ENCODE peak calls at places on chromosomes 4 and X, in nine cellular contexts. One of them, this sample, is unnamed.

GRCh38 chr4:141244419-141244818 is 23.7 kb downstream of the ZNF330 start:
- DNase-seq in heart right ventricle: no peak
- DNase-seq in uterus: no peak
- DNase-seq in IMR-90: no peak
- DNase-seq in AG09309: no peak
- DNase-seq in upper lobe of left lung: no peak
- DNase-seq in heart left ventricle: no peak
- DNase-seq in epithelial cell of esophagus: no peak
- DNase-seq in left lung: no peak
- DNase-seq in this sample: no peak

GRCh38 chr4:182219400-182219799 is 23.8 kb upstream of the TENM3 start:
- DNase-seq in heart right ventricle: no peak
- DNase-seq in uterus: no peak
- DNase-seq in IMR-90: peak
- DNase-seq in AG09309: no peak
- DNase-seq in upper lobe of left lung: no peak
- DNase-seq in heart left ventricle: no peak
- DNase-seq in epithelial cell of esophagus: peak
- DNase-seq in left lung: no peak
- DNase-seq in this sample: no peak

GRCh38 chrX:43121637-43122036 is 343.7 kb upstream of the PPP1R2C start:
- DNase-seq in heart right ventricle: no peak
- DNase-seq in uterus: no peak
- DNase-seq in IMR-90: no peak
- DNase-seq in AG09309: no peak
- DNase-seq in upper lobe of left lung: no peak
- DNase-seq in heart left ventricle: no peak
- DNase-seq in epithelial cell of esophagus: peak
- DNase-seq in left lung: no peak
- DNase-seq in this sample: no peak

GRCh38 chr4:82457266-82457665 is 26.9 kb downstream of the ENOPH1 start:
- DNase-seq in heart right ventricle: no peak
- DNase-seq in uterus: no peak
- DNase-seq in IMR-90: no peak
- DNase-seq in AG09309: no peak
- DNase-seq in upper lobe of left lung: no peak
- DNase-seq in heart left ventricle: no peak
- DNase-seq in epithelial cell of esophagus: no peak
- DNase-seq in left lung: no peak
- DNase-seq in this sample: no peak

GRCh38 chrX:151153086-151153485 is 23.3 kb upstream of the GPR50 start:
- DNase-seq in heart right ventricle: no peak
- DNase-seq in uterus: no peak
- DNase-seq in IMR-90: peak
- DNase-seq in AG09309: peak
- DNase-seq in upper lobe of left lung: no peak
- DNase-seq in heart left ventricle: no peak
- DNase-seq in epithelial cell of esophagus: peak
- DNase-seq in left lung: no peak
- DNase-seq in this sample: no peak

GRCh38 chrX:39969099-39969825 is 128.5 kb downstream of the BCOR start:
- DNase-seq in heart right ventricle: peak
- DNase-seq in uterus: no peak
- DNase-seq in IMR-90: no peak
- DNase-seq in AG09309: no peak
- DNase-seq in upper lobe of left lung: peak
- DNase-seq in heart left ventricle: no peak
- DNase-seq in epithelial cell of esophagus: no peak
- DNase-seq in left lung: no peak
- DNase-seq in this sample: no peak

GRCh38 chr4:76194325-76194724 is 19.3 kb downstream of the SCARB2 start:
- DNase-seq in heart right ventricle: no peak
- DNase-seq in uterus: no peak
- DNase-seq in IMR-90: peak
- DNase-seq in AG09309: peak
- DNase-seq in upper lobe of left lung: peak
- DNase-seq in heart left ventricle: no peak
- DNase-seq in epithelial cell of esophagus: peak
- DNase-seq in left lung: peak
- DNase-seq in this sample: no peak

GRCh38 chr4:188613976-188614375 is 474.7 kb downstream of the TRIML1 start:
- DNase-seq in heart right ventricle: no peak
- DNase-seq in uterus: no peak
- DNase-seq in IMR-90: no peak
- DNase-seq in AG09309: no peak
- DNase-seq in upper lobe of left lung: no peak
- DNase-seq in heart left ventricle: no peak
- DNase-seq in epithelial cell of esophagus: no peak
- DNase-seq in left lung: no peak
- DNase-seq in this sample: no peak

GRCh38 chr4:8644461-8644891 is 51.9 kb downstream of the CPZ start:
- DNase-seq in heart right ventricle: no peak
- DNase-seq in uterus: peak
- DNase-seq in IMR-90: no peak
- DNase-seq in AG09309: no peak
- DNase-seq in upper lobe of left lung: no peak
- DNase-seq in heart left ventricle: peak
- DNase-seq in epithelial cell of esophagus: no peak
- DNase-seq in left lung: peak
- DNase-seq in this sample: no peak

GRCh38 chr4:53889335-53890084 is 174.9 kb downstream of the CHIC2 start:
- DNase-seq in heart right ventricle: no peak
- DNase-seq in uterus: no peak
- DNase-seq in IMR-90: peak
- DNase-seq in AG09309: no peak
- DNase-seq in upper lobe of left lung: no peak
- DNase-seq in heart left ventricle: no peak
- DNase-seq in epithelial cell of esophagus: no peak
- DNase-seq in left lung: no peak
- DNase-seq in this sample: no peak

GRCh38 chrX:131763674-131764073 is 219.8 kb downstream of the OR13H1 start:
- DNase-seq in heart right ventricle: no peak
- DNase-seq in uterus: peak
- DNase-seq in IMR-90: peak
- DNase-seq in AG09309: peak
- DNase-seq in upper lobe of left lung: peak
- DNase-seq in heart left ventricle: no peak
- DNase-seq in epithelial cell of esophagus: no peak
- DNase-seq in left lung: peak
- DNase-seq in this sample: peak

GRCh38 chr4:168885416-168885815 is 124.6 kb downstream of the CBR4 start:
- DNase-seq in heart right ventricle: no peak
- DNase-seq in uterus: no peak
- DNase-seq in IMR-90: no peak
- DNase-seq in AG09309: no peak
- DNase-seq in upper lobe of left lung: no peak
- DNase-seq in heart left ventricle: no peak
- DNase-seq in epithelial cell of esophagus: no peak
- DNase-seq in left lung: no peak
- DNase-seq in this sample: no peak

GRCh38 chr4:63296773-63297172 is 1112.5 kb downstream of the TECRL start:
- DNase-seq in heart right ventricle: no peak
- DNase-seq in uterus: no peak
- DNase-seq in IMR-90: no peak
- DNase-seq in AG09309: no peak
- DNase-seq in upper lobe of left lung: no peak
- DNase-seq in heart left ventricle: no peak
- DNase-seq in epithelial cell of esophagus: peak
- DNase-seq in left lung: no peak
- DNase-seq in this sample: no peak
- TF ChIP-seq CTCF in heart right ventricle: peak
- TF ChIP-seq CTCF in uterus: no peak
- TF ChIP-seq CTCF in IMR-90: no peak
- TF ChIP-seq CTCF in AG09309: no peak
- TF ChIP-seq CTCF in upper lobe of left lung: peak
- TF ChIP-seq CTCF in heart left ventricle: no peak
- TF ChIP-seq CTCF in epithelial cell of esophagus: peak
- TF ChIP-seq CTCF in left lung: no peak
- TF ChIP-seq CTCF in this sample: no peak

GRCh38 chr4:5710962-5711478 is at the start of gene EVC:
- DNase-seq in heart right ventricle: peak
- DNase-seq in uterus: peak
- DNase-seq in IMR-90: peak
- DNase-seq in AG09309: no peak
- DNase-seq in upper lobe of left lung: peak
- DNase-seq in heart left ventricle: peak
- DNase-seq in epithelial cell of esophagus: peak
- DNase-seq in left lung: peak
- DNase-seq in this sample: peak

GRCh38 chr4:5712931-5713330 is 1.9 kb downstream of the EVC start:
- DNase-seq in heart right ventricle: no peak
- DNase-seq in uterus: no peak
- DNase-seq in IMR-90: no peak
- DNase-seq in AG09309: no peak
- DNase-seq in upper lobe of left lung: no peak
- DNase-seq in heart left ventricle: no peak
- DNase-seq in epithelial cell of esophagus: no peak
- DNase-seq in left lung: no peak
- DNase-seq in this sample: no peak

GRCh38 chr4:5711479-5712184 is 631 bp downstream of the EVC start:
- DNase-seq in heart right ventricle: no peak
- DNase-seq in uterus: peak
- DNase-seq in IMR-90: peak
- DNase-seq in AG09309: no peak
- DNase-seq in upper lobe of left lung: peak
- DNase-seq in heart left ventricle: no peak
- DNase-seq in epithelial cell of esophagus: peak
- DNase-seq in left lung: no peak
- DNase-seq in this sample: no peak

GRCh38 chr4:5713861-5714260 is 2.9 kb downstream of the EVC start:
- DNase-seq in heart right ventricle: no peak
- DNase-seq in uterus: no peak
- DNase-seq in IMR-90: no peak
- DNase-seq in AG09309: no peak
- DNase-seq in upper lobe of left lung: no peak
- DNase-seq in heart left ventricle: no peak
- DNase-seq in epithelial cell of esophagus: no peak
- DNase-seq in left lung: no peak
- DNase-seq in this sample: no peak

DNA sequence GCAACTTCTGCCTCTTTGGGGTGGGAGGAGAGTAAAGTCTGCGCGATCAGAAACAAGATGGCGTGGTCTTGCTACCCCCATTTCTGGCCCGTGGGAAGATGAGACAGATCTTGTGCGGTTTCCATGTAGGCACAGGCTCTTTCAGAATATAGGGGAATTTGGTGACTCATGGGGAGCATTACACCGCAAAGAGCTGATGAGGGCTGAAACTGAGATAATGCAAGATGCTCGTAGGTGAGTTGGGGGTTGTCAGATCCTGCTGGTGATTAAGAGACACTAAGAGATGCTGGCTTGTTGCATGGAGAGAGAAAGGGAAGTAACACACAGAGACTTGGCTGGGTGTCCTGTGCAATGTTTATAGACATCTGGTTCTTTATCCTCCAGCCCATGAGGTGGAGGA is 1.5 kb downstream of the EVC start:
- DNase-seq in heart right ventricle: no peak
- DNase-seq in uterus: no peak
- DNase-seq in IMR-90: peak
- DNase-seq in AG09309: peak
- DNase-seq in upper lobe of left lung: no peak
- DNase-seq in heart left ventricle: no peak
- DNase-seq in epithelial cell of esophagus: peak
- DNase-seq in left lung: no peak
- DNase-seq in this sample: peak
- H3K4me3 ChIP-seq in heart right ventricle: no peak
- H3K4me3 ChIP-seq in uterus: no peak
- H3K4me3 ChIP-seq in IMR-90: peak
- H3K4me3 ChIP-seq in AG09309: peak
- H3K4me3 ChIP-seq in upper lobe of left lung: no peak
- H3K4me3 ChIP-seq in heart left ventricle: no peak
- H3K4me3 ChIP-seq in epithelial cell of esophagus: no peak
- H3K4me3 ChIP-seq in left lung: peak
- H3K4me3 ChIP-seq in this sample: peak

DNA sequence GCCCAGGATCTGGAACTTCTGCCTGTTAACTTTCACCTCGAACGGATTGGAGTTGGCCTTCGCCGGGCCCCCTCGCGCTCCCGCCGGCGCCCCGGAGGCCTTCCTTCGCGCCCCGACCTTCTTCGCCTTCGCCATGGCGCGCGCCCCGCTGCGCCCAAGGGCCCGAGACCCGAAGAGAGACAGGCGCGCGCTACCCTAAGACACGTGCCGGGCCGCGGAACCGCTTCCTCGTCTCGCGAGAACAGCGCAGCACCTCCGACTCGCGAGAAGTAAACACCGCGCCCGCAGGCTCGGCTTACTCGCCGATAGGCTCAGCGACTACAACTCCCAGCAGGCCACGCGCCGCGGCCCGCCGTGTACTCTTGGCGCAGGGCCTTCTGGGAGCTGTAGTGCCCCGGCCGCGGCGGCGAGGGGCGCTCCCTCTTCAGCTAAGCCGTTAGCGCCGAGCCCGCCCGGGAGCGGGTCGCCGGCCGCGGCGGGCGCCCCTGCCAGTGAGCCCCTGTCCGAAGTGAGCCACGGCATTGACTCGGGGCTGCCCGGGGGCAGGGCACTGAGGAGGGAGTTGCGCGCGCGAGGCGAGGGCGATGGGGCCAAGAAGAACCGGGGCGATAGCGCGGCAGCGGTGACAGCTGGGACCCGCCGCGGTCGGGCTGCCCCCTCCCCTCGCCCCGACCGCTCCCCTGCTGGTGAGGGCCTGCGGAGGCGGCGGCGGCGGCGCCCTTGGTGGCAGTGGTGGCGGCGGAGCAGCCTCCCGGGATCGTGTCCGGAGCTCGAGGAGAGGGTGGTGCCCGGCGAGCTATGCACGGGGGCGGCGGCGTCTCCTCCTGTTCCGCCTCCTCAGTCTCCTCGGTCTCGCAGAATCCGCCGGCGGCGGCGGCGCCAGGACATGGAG is at the start of the genes GRK4 and NOP14:
- DNase-seq in heart right ventricle: peak
- DNase-seq in uterus: peak
- DNase-seq in IMR-90: peak
- DNase-seq in AG09309: peak
- DNase-seq in upper lobe of left lung: peak
- DNase-seq in heart left ventricle: peak
- DNase-seq in epithelial cell of esophagus: peak
- DNase-seq in left lung: peak
- DNase-seq in this sample: peak
- TF ChIP-seq CTCF in heart right ventricle: peak
- TF ChIP-seq CTCF in uterus: peak
- TF ChIP-seq CTCF in IMR-90: peak
- TF ChIP-seq CTCF in AG09309: no peak
- TF ChIP-seq CTCF in upper lobe of left lung: peak
- TF ChIP-seq CTCF in heart left ventricle: peak
- TF ChIP-seq CTCF in epithelial cell of esophagus: no peak
- TF ChIP-seq CTCF in left lung: no peak
- TF ChIP-seq CTCF in this sample: peak

GRCh38 chr4:127503111-127503510 is 129.6 kb upstream of the INTU start:
- DNase-seq in heart right ventricle: no peak
- DNase-seq in uterus: no peak
- DNase-seq in IMR-90: peak
- DNase-seq in AG09309: peak
- DNase-seq in upper lobe of left lung: no peak
- DNase-seq in heart left ventricle: no peak
- DNase-seq in epithelial cell of esophagus: no peak
- DNase-seq in left lung: no peak
- DNase-seq in this sample: peak
- H3K4me3 ChIP-seq in heart right ventricle: no peak
- H3K4me3 ChIP-seq in uterus: no peak
- H3K4me3 ChIP-seq in IMR-90: no peak
- H3K4me3 ChIP-seq in AG09309: no peak
- H3K4me3 ChIP-seq in upper lobe of left lung: no peak
- H3K4me3 ChIP-seq in heart left ventricle: no peak
- H3K4me3 ChIP-seq in epithelial cell of esophagus: no peak
- H3K4me3 ChIP-seq in left lung: no peak
- H3K4me3 ChIP-seq in this sample: no peak

GRCh38 chr4:1318488-1319213 is 28.4 kb upstream of the UVSSA start:
- DNase-seq in heart right ventricle: no peak
- DNase-seq in uterus: no peak
- DNase-seq in IMR-90: no peak
- DNase-seq in AG09309: no peak
- DNase-seq in upper lobe of left lung: no peak
- DNase-seq in heart left ventricle: peak
- DNase-seq in epithelial cell of esophagus: no peak
- DNase-seq in left lung: no peak
- DNase-seq in this sample: no peak
- TF ChIP-seq CTCF in heart right ventricle: peak
- TF ChIP-seq CTCF in uterus: no peak
- TF ChIP-seq CTCF in IMR-90: peak
- TF ChIP-seq CTCF in AG09309: peak
- TF ChIP-seq CTCF in upper lobe of left lung: no peak
- TF ChIP-seq CTCF in heart left ventricle: peak
- TF ChIP-seq CTCF in epithelial cell of esophagus: peak
- TF ChIP-seq CTCF in left lung: no peak
- TF ChIP-seq CTCF in this sample: peak